ENCODE peak calls at places on chromosomes 16 and 17, in nine cellular contexts. A, W, C, H, B, N, T, P and F are unnamed samples.

GRCh38 chr16:85301171-85301690 is 189.0 kb upstream of the CIBAR2 start:
- DNase-seq in A (no peak), W (peak; percentile 79), C (no peak), H (no peak), B (no peak), N (no peak), T (no peak), P (no peak), F (no peak)

GRCh38 chr16:75341934-75342811 is 90.7 kb upstream of the BCAR1 start:
- DNase-seq in A (no peak), W (no peak), C (no peak), H (no peak), B (no peak), N (peak; percentile 73), T (peak; percentile 85), P (no peak), F (peak; percentile 11)

GRCh38 chr16:11127610-11128195 is 128.3 kb downstream of the SOCS1 start:
- DNase-seq in A (no peak), W (no peak), C (no peak), H (no peak), B (no peak), N (no peak), T (no peak), P (no peak), F (no peak)

GRCh38 chr17:49646391-49647255 is 31.3 kb downstream of the SPOP start:
- DNase-seq in A (peak; percentile 47), W (peak; percentile 10), C (no peak), H (no peak), B (no peak), N (peak; percentile 83), T (peak; percentile 71), P (no peak), F (no peak)

GRCh38 chr16:84266451-84266850 is 26.6 kb upstream of the KCNG4 start:
- DNase-seq in A (no peak), W (peak; percentile 37), C (peak; percentile 85), H (peak; percentile 21), B (no peak), N (peak; percentile 69), T (peak; percentile 77), P (no peak), F (peak; percentile 30)

GRCh38 chr17:15090533-15090932 is 174.6 kb downstream of the PMP22 start:
- DNase-seq in A (no peak), W (no peak), C (no peak), H (no peak), B (no peak), N (no peak), T (no peak), P (no peak), F (no peak)

GRCh38 chr17:77943971-77944370 is 14.5 kb upstream of the TNRC6C start:
- DNase-seq in A (no peak), W (no peak), C (no peak), H (no peak), B (no peak), N (peak; percentile 29), T (no peak), P (no peak), F (no peak)

GRCh38 chr17:13435230-13435629 is 166.5 kb downstream of the HS3ST3A1 start:
- DNase-seq in A (no peak), W (no peak), C (no peak), H (no peak), B (no peak), N (no peak), T (no peak), P (no peak), F (no peak)

GRCh38 chr17:30299000-30299399 is 7.3 kb upstream of the BLMH start:
- DNase-seq in A (no peak), W (no peak), C (no peak), H (no peak), B (no peak), N (peak; percentile 46), T (peak; percentile 63), P (no peak), F (no peak)
- TF ChIP-seq CTCF in A (no peak), W (no peak), C (peak; percentile 24), H (peak; percentile 27), B (no peak), N (peak; percentile 29), T (peak; percentile 57), P (no peak), F (peak; percentile 38)

DNA sequence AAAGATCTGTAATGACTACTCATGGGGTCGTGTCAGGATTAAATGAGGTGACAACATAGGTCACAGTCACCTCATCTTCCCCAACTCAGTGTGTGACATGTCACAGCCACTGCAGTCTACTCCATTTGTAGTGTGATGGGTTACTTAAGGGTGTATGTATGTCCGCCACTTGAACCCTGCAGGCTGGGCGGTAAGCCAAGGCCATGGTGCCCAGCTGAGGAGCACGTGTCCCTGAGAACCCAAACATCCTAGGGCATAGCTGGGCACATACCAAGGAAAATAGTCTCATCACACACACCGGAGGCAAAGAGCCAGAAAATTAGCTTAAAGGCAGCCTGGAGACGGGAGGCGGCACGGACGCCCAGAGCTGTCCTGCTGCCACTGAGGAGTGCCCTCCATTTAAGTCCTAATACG is 8.2 kb downstream of the DCAKD start:
- DNase-seq in A (peak; percentile 42), W (peak; percentile 21), C (no peak), H (no peak), B (no peak), N (peak; percentile 83), T (no peak), P (peak; percentile 48), F (peak; percentile 82)
- H3K4me3 ChIP-seq in A (no peak overlapping the region), W (no peak overlapping the region), C (no peak overlapping the region), H (no peak overlapping the region), B (peak overlapping the region; percentile 36), N (no peak overlapping the region), T (no peak overlapping the region), P (no peak overlapping the region), F (no peak overlapping the region)

DNA sequence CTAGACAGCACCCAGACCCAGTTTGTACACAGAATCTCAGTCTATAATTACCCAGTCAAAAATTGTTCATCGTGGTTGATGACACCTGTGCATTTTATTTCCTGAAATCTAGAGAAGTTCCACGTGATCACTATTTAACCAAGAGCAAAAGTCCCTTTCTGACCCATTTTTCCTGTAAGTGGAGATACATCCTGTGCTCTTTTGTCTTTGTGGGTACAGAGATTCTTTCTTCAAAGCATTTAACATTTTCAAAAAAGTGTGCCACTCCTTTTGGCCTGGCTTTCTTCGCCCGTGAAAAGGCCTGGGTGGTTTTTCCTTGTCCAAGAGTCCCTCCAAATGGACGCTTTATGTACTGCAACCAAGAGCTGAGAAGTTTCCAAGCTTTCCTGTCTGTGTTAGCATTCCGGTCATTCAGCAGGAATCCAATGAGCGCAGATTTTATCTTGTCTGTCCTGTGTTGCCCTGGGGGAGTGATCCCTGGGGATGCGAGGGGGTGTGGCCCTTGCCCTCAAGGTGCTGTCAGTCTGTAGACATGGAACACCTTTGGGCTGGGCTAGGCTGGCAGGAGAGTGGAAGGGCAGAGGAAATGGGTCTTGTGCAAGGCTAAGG is 161.1 kb upstream of the CACNG5 start:
- DNase-seq in A (no peak), W (peak; percentile 51), C (peak; percentile 78), H (peak; percentile 24), B (no peak), N (peak; percentile 87), T (peak; percentile 85), P (no peak), F (no peak)
- TF ChIP-seq CTCF in A (peak; percentile 71), W (peak; percentile 69), C (peak; percentile 82), H (peak; percentile 65), B (peak; percentile 70), N (peak; percentile 67), T (peak; percentile 84), P (peak; percentile 79), F (peak; percentile 83)

GRCh38 chr17:56910509-56911235 is 3.2 kb downstream of the TRIM25 start:
- DNase-seq in A (no peak), W (no peak), C (no peak), H (no peak), B (no peak), N (no peak), T (no peak), P (no peak), F (no peak)

GRCh38 chr17:56913000-56913866 is 616 bp downstream of the TRIM25 start:
- DNase-seq in A (no peak), W (peak; percentile 30), C (peak; percentile 59), H (no peak), B (no peak), N (peak; percentile 28), T (peak; percentile 25), P (peak; percentile 29), F (no peak)

GRCh38 chr17:56912105-56912999 is 1.5 kb downstream of the TRIM25 start:
- DNase-seq in A (peak; percentile 86), W (peak; percentile 31), C (no peak), H (no peak), B (no peak), N (peak; percentile 47), T (peak; percentile 9), P (peak; percentile 36), F (no peak)

GRCh38 chr17:56908061-56908542 is 5.7 kb downstream of the TRIM25 start:
- DNase-seq in A (peak; percentile 72), W (peak; percentile 49), C (no peak), H (no peak), B (peak; percentile 40), N (no peak), T (no peak), P (peak; percentile 55), F (no peak)

GRCh38 chr17:56909742-56910508 is 3.9 kb downstream of the TRIM25 start:
- DNase-seq in A (peak; percentile 57), W (peak; percentile 8), C (no peak), H (no peak), B (no peak), N (no peak), T (no peak), P (no peak), F (no peak)
- H3K4me3 ChIP-seq in A (no peak overlapping the region), W (no peak overlapping the region), C (no peak overlapping the region), H (peak overlapping the region; percentile 28), B (peak overlapping the region; percentile 5), N (no peak overlapping the region), T (no peak overlapping the region), P (peak overlapping the region; percentile 16), F (no peak overlapping the region)

GRCh38 chr17:45782889-45783592 is 1.1 kb upstream of the CRHR1 start:
- DNase-seq in A (no peak), W (no peak), C (peak; percentile 90), H (no peak), B (no peak), N (peak; percentile 31), T (no peak), P (no peak), F (no peak)
- TF ChIP-seq CTCF in A (no peak), W (peak; percentile 6), C (peak; percentile 81), H (peak; percentile 36), B (peak; percentile 26), N (no peak), T (no peak), P (peak; percentile 67), F (peak; percentile 55)